ENCODE peak calls at places on chromosomes 3 and 15, in six cellular contexts. G is mammary epithelial cell, P is cardiac muscle cell, W is transverse colon, Q is vagina, D is A549. I is an unnamed sample.

GRCh38 chr3:63193647-63194046 is 84.5 kb upstream of the SYNPR start:
- DNase-seq in G (peak; percentile 9), P (peak; percentile 29), W (no peak), Q (no peak), D (no peak), I (no peak)

GRCh38 chr15:43253431-43254403 is 13.0 kb downstream of the TGM5 start:
- DNase-seq in G (peak; percentile 98), P (peak; percentile 51), W (peak; percentile 20), Q (no peak), D (no peak), I (no peak)

GRCh38 chr15:31032959-31033358 is 41.5 kb upstream of the MTMR10 start:
- DNase-seq in G (no peak), P (peak; percentile 86), W (no peak), Q (no peak), D (no peak), I (no peak)

GRCh38 chr3:136893848-136894443 is 31.9 kb downstream of the NCK1 start:
- DNase-seq in G (peak; percentile 81), P (peak; percentile 61), W (no peak), Q (no peak), D (no peak), I (no peak)

GRCh38 chr15:96693515-96693914 is 363.0 kb downstream of the NR2F2 start:
- DNase-seq in G (no peak), P (no peak), W (no peak), Q (no peak), D (no peak), I (no peak)

GRCh38 chr3:135007622-135008021 is 212.6 kb downstream of the EPHB1 start:
- DNase-seq in G (no peak), P (no peak), W (no peak), Q (no peak), D (no peak), I (no peak)

GRCh38 chr15:65077981-65078352 is 1.4 kb downstream of the KBTBD13 start:
- DNase-seq in G (no peak), P (peak; percentile 75), W (peak; percentile 89), Q (no peak), D (peak; percentile 91), I (peak; percentile 16)

GRCh38 chr15:98785796-98786581 is 137.7 kb downstream of the IGF1R start:
- DNase-seq in G (no peak), P (no peak), W (peak; percentile 61), Q (no peak), D (no peak), I (no peak)

GRCh38 chr3:184173374-184173722 is 1.3 kb upstream of the AP2M1 start:
- DNase-seq in G (no peak), P (no peak), W (no peak), Q (no peak), D (no peak), I (no peak)

GRCh38 chr15:36558921-36559320 is 20.5 kb upstream of the CDIN1 start:
- DNase-seq in G (no peak), P (peak; percentile 22), W (no peak), Q (no peak), D (no peak), I (no peak)

GRCh38 chr3:64163755-64164148 is 61.5 kb downstream of the PRICKLE2 start:
- DNase-seq in G (peak; percentile 92), P (peak; percentile 88), W (no peak), Q (no peak), D (no peak), I (no peak)

GRCh38 chr3:71195492-71195891 is 388.0 kb downstream of the FOXP1 start:
- DNase-seq in G (no peak), P (no peak), W (no peak), Q (no peak), D (no peak), I (no peak)

GRCh38 chr3:30954431-30954830 is 60.0 kb upstream of the GADL1 start:
- DNase-seq in G (no peak), P (no peak), W (no peak), Q (no peak), D (no peak), I (no peak)

GRCh38 chr15:84955089-84955848 is 26.4 kb upstream of the PDE8A start:
- DNase-seq in G (peak; percentile 53), P (peak; percentile 83), W (peak; percentile 78), Q (no peak), D (peak; percentile 92), I (peak; percentile 32)

GRCh38 chr15:26438316-26438715 is 334.6 kb downstream of the GABRB3 start:
- DNase-seq in G (no peak), P (no peak), W (no peak), Q (no peak), D (no peak), I (no peak)

GRCh38 chr15:26439681-26440080 is 333.2 kb downstream of the GABRB3 start:
- DNase-seq in G (no peak), P (no peak), W (no peak), Q (no peak), D (no peak), I (no peak)

GRCh38 chr15:26442680-26443079 is 330.2 kb downstream of the GABRB3 start:
- DNase-seq in G (no peak), P (no peak), W (no peak), Q (no peak), D (no peak), I (no peak)

GRCh38 chr15:26443321-26443720 is 329.5 kb downstream of the GABRB3 start:
- DNase-seq in G (no peak), P (no peak), W (no peak), Q (no peak), D (no peak), I (no peak)

GRCh38 chr15:26438718-26439117 is 334.1 kb downstream of the GABRB3 start:
- DNase-seq in G (no peak), P (no peak), W (no peak), Q (no peak), D (no peak), I (no peak)
- H3K9me3 ChIP-seq in G (peaks cover 30% of the 10 kb centered on the region), P (no peaks in the 10 kb centered on the region), W (no peaks in the 10 kb centered on the region), Q (no peaks in the 10 kb centered on the region), D (no peaks in the 10 kb centered on the region), I (peaks cover 1% of the 10 kb centered on the region)

GRCh38 chr3:44712455-44713075 is at the start of gene ZNF502:
- DNase-seq in G (peak; percentile 80), P (peak; percentile 95), W (peak; percentile 86), Q (no peak), D (peak; percentile 51), I (peak; percentile 48)
- H3K9me3 ChIP-seq in G (peaks cover 33% of the 10 kb centered on the region), P (no peaks in the 10 kb centered on the region), W (peaks cover 36% of the 10 kb centered on the region), Q (peaks cover 2% of the 10 kb centered on the region), D (peaks cover 72% of the 10 kb centered on the region), I (peaks cover 20% of the 10 kb centered on the region)

GRCh38 chr3:26087751-26088150 is 297.9 kb downstream of the OXSM start:
- DNase-seq in G (no peak), P (no peak), W (no peak), Q (no peak), D (no peak), I (no peak)
- H3K9me3 ChIP-seq in G (peaks cover 15% of the 10 kb centered on the region), P (no peaks in the 10 kb centered on the region), W (no peaks in the 10 kb centered on the region), Q (no peaks in the 10 kb centered on the region), D (no peaks in the 10 kb centered on the region), I (peaks cover 7% of the 10 kb centered on the region)

GRCh38 chr3:4322635-4323034 is 19.5 kb downstream of the SETMAR start:
- DNase-seq in G (peak; percentile 21), P (peak; percentile 97), W (no peak), Q (no peak), D (no peak), I (no peak)

GRCh38 chr3:4321732-4322131 is 18.6 kb downstream of the SETMAR start:
- DNase-seq in G (no peak), P (no peak), W (no peak), Q (no peak), D (no peak), I (no peak)

GRCh38 chr3:4332111-4332510 is 28.9 kb downstream of the SETMAR start:
- DNase-seq in G (no peak), P (no peak), W (no peak), Q (no peak), D (no peak), I (no peak)

GRCh38 chr3:4323246-4324027 is 20.3 kb downstream of the SETMAR start:
- DNase-seq in G (no peak), P (peak; percentile 50), W (no peak), Q (no peak), D (no peak), I (no peak)

GRCh38 chr3:4326868-4327267 is 23.7 kb downstream of the SETMAR start:
- DNase-seq in G (no peak), P (no peak), W (no peak), Q (no peak), D (no peak), I (no peak)
- H3K9me3 ChIP-seq in G (no peaks in the 10 kb centered on the region), P (no peaks in the 10 kb centered on the region), W (no peaks in the 10 kb centered on the region), Q (no peaks in the 10 kb centered on the region), D (no peaks in the 10 kb centered on the region), I (peaks cover 3% of the 10 kb centered on the region)

DNA sequence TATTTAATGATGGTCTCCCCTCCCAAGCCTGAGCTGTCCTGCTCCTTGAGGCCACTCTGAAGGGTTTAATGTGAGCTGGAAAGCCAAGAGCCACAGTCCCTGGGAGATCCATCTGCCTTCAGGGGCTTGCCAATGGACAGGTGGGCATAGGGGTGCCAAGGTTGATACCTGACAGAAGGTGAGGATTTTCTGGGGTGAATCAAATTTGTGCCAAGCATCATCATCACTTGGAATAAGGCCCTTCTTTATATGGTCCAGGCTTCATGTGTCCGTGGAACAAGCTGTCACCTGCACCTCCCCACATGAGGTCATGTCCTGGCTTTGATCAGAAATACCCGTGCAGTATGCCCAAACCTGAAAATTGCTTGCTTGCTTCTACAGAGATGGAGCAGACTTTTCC is 71.9 kb upstream of the CTNNB1 start:
- DNase-seq in G (no peak), P (no peak), W (no peak), Q (no peak), D (no peak), I (no peak)
- H3K9me3 ChIP-seq in G (peaks cover 16% of the 10 kb centered on the region), P (no peaks in the 10 kb centered on the region), W (peaks cover 18% of the 10 kb centered on the region), Q (peaks cover 5% of the 10 kb centered on the region), D (peaks cover 12% of the 10 kb centered on the region), I (peaks cover 4% of the 10 kb centered on the region)

DNA sequence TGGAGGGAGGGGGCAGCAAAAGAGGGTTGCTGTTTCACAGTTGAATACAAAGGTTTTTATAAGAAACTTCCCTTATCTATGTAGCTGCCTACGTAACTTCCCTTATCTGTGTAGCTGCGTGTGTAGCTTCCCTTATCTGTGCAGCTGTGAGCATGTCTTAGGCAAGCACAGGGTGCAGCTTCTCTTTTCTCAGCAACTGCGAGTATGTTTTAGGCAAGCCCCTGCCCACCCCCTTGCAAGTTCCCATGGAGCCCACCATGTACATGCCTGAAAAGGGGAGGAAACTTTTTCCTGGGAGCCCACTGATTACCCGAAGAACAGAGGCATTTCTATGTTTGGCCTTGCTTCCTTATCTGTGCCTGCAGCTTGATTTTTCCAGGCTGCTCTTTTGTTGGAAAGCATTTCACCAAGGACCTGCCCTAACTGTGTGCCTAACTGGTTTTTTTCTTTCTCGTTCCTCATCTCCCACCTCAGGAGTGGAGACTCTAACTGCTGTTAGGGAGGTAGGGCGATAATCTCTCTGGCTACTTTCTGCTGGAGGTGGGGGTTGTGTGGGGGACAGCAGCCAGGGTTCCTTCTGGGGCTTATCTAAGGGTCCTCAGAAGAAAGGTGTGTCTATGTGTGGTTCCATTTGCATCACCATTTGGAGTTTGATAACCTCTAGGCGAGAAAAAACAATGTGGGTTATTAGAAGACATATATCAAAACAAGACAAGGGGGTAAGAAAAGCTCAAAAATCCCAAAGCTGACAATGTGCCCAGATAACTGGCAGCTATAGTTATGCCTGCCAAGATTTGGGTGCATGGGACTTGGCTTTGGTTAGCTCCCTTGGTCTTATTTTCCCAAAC is 26.0 kb downstream of the SORD start:
- DNase-seq in G (no peak), P (peak; percentile 90), W (no peak), Q (no peak), D (no peak), I (no peak)
- H3K9me3 ChIP-seq in G (no peaks in the 10 kb centered on the region), P (no peaks in the 10 kb centered on the region), W (no peaks in the 10 kb centered on the region), Q (no peaks in the 10 kb centered on the region), D (no peaks in the 10 kb centered on the region), I (no peaks in the 10 kb centered on the region)

GRCh38 chr15:20657084-20657483 is 115.5 kb upstream of the GOLGA6L6 start:
- DNase-seq in G (no peak), P (no peak), W (no peak), Q (no peak), D (no peak), I (no peak)
- H3K9me3 ChIP-seq in G (no peaks in the 10 kb centered on the region), P (peaks cover 11% of the 10 kb centered on the region), W (no peaks in the 10 kb centered on the region), Q (no peaks in the 10 kb centered on the region), D (peaks cover 6% of the 10 kb centered on the region), I (no peaks in the 10 kb centered on the region)

GRCh38 chr3:39279745-39280517 is at the start of gene CX3CR1:
- DNase-seq in G (no peak), P (no peak), W (no peak), Q (no peak), D (no peak), I (no peak)
- H3K9me3 ChIP-seq in G (no peaks in the 10 kb centered on the region), P (no peaks in the 10 kb centered on the region), W (no peaks in the 10 kb centered on the region), Q (no peaks in the 10 kb centered on the region), D (no peaks in the 10 kb centered on the region), I (no peaks in the 10 kb centered on the region)

I was measured in CD4-positive, CD25-positive, alpha-beta regulatory T cell.